ENCODE peak calls at places on chromosomes 7 and 10, in four cellular contexts. H is right cardiac atrium, I is GM04504, N is mucosa of descending colon. W is an unnamed sample.

GRCh38 chr10:94205370-94205930 is 157.3 kb downstream of the NOC3L start:
- DNase-seq in I (no peak), N (peak), H (no peak), W (no peak)

GRCh38 chr7:88401009-88401623 is 94.4 kb upstream of the STEAP4 start:
- DNase-seq in I (peak), H (no peak), N (peak), W (peak)

GRCh38 chr7:33091111-33091531 is 18.1 kb downstream of the RP9 start:
- DNase-seq in I (no peak), N (no peak), H (no peak), W (peak)

GRCh38 chr7:15011289-15011688 is 108.7 kb upstream of the DGKB start:
- DNase-seq in I (no peak), H (no peak), N (no peak), W (no peak)

GRCh38 chr7:101878938-101879337 is 61.5 kb downstream of the CUX1 start:
- DNase-seq in I (no peak), N (no peak), H (no peak), W (no peak)

GRCh38 chr7:105473163-105473562 is 48.9 kb downstream of the PUS7 start:
- DNase-seq in H (no peak), N (no peak), I (peak), W (peak)

GRCh38 chr10:115854740-115855435 is 418.1 kb downstream of the GFRA1 start:
- DNase-seq in I (no peak), H (no peak), N (no peak), W (peak)

GRCh38 chr10:123221418-123221817 is 67.2 kb downstream of the BUB3 start:
- DNase-seq in H (no peak), N (no peak), I (no peak), W (no peak)

GRCh38 chr10:73094986-73095478 is 1.6 kb downstream of the P4HA1 start:
- DNase-seq in I (no peak), H (no peak), N (no peak), W (no peak)

GRCh38 chr10:11756766-11757315 is 14.7 kb downstream of the ECHDC3 start:
- DNase-seq in I (no peak), H (no peak), N (no peak), W (no peak)

GRCh38 chr10:71396084-71396713 is 521 bp upstream of the CDH23 start:
- DNase-seq in H (peak), N (peak), I (no peak), W (no peak)

GRCh38 chr7:137950967-137951366 is 50.9 kb downstream of the CREB3L2 start:
- DNase-seq in I (no peak), H (no peak), N (no peak), W (no peak)